ENCODE peak calls at places on chromosomes 4 and X, in six cellular contexts. A, Q, R, E, S and N are unnamed samples.

GRCh38 chr4:114282937-114283336 is 303.5 kb upstream of the ARSJ start:
- DNase-seq in A (no peak), Q (no peak), R (no peak), E (no peak), S (no peak), N (no peak)

GRCh38 chr4:152398060-152398459 is 137.8 kb downstream of the FBXW7 start:
- DNase-seq in A (no peak), Q (no peak), R (no peak), E (no peak), S (no peak), N (no peak)

GRCh38 chr4:140059159-140059558 is 94.8 kb downstream of the MAML3 start:
- DNase-seq in A (no peak), Q (no peak), R (no peak), E (no peak), S (no peak), N (no peak)

GRCh38 chr4:158962396-158962795 is 140.5 kb upstream of the RAPGEF2 start:
- DNase-seq in A (no peak), Q (no peak), R (no peak), E (no peak), S (no peak), N (no peak)

GRCh38 chrX:12330841-12331240 is 192.6 kb downstream of the FRMPD4 start:
- DNase-seq in A (no peak), Q (no peak), R (no peak), E (no peak), S (no peak), N (no peak)

GRCh38 chrX:19904778-19905367 is 17.5 kb upstream of the SH3KBP1 start:
- DNase-seq in A (no peak), Q (no peak), R (peak), E (no peak), S (no peak), N (no peak)

GRCh38 chr4:139890810-139891209 is 225.2 kb downstream of the MGST2 start:
- DNase-seq in A (no peak), Q (no peak), R (no peak), E (no peak), S (no peak), N (no peak)

GRCh38 chrX:36436286-36436860 is 516.8 kb downstream of the CFAP47 start:
- DNase-seq in A (no peak), Q (no peak), R (no peak), E (no peak), S (no peak), N (no peak)

GRCh38 chrX:97968376-97969104 is 1084.8 kb downstream of the RPA4 start:
- DNase-seq in A (no peak), Q (no peak), R (no peak), E (no peak), S (no peak), N (no peak)

GRCh38 chrX:74325130-74326059 is 21.4 kb downstream of the ZCCHC13 start:
- DNase-seq in A (no peak), Q (no peak), R (no peak), E (no peak), S (no peak), N (no peak)

GRCh38 chr4:163681208-163681821 is 186.8 kb downstream of the TMA16 start:
- DNase-seq in A (peak), Q (peak), R (peak), E (no peak), S (no peak), N (no peak)
- TF ChIP-seq CTCF in A (peak), Q (peak), R (peak), E (peak), S (no peak), N (peak)

GRCh38 chr4:177107288-177107901 is 202.3 kb upstream of the NEIL3 start:
- DNase-seq in A (no peak), Q (no peak), R (no peak), E (peak), S (no peak), N (no peak)

GRCh38 chr4:177109769-177110168 is 199.9 kb upstream of the NEIL3 start:
- DNase-seq in A (no peak), Q (no peak), R (peak), E (no peak), S (no peak), N (no peak)

GRCh38 chr4:177105526-177105925 is 204.1 kb upstream of the NEIL3 start:
- DNase-seq in A (no peak), Q (no peak), R (no peak), E (no peak), S (no peak), N (no peak)

DNA sequence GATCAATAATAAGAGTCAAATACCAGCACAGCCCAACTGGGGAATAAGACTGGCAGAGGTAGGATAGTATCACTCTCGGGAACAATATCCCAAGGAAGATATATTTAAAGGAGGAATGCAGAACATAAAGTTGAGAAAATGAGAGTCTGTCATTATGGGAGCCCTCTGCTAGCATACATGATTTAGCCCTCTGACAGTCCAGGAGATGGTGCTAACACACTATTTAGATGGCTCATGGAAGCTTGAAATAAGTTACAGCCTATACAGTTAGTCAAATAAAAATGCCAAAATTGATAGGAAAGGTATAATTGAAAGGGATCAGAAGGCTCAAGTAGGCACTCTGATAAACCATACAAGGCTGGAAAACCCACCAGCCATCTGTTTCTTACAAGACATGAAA is 201.0 kb upstream of the NEIL3 start:
- DNase-seq in A (no peak), Q (no peak), R (peak), E (peak), S (no peak), N (no peak)
- TF ChIP-seq CTCF in A (no peak), Q (no peak), R (peak), E (peak), S (no peak), N (no peak)

GRCh38 chr4:42655921-42656735 is 777 bp downstream of the ATP8A1 start:
- DNase-seq in A (peak), Q (peak), R (peak), E (no peak), S (peak), N (peak)
- TF ChIP-seq CTCF in A (no peak), Q (no peak), R (no peak), E (no peak), S (no peak), N (no peak)

DNA sequence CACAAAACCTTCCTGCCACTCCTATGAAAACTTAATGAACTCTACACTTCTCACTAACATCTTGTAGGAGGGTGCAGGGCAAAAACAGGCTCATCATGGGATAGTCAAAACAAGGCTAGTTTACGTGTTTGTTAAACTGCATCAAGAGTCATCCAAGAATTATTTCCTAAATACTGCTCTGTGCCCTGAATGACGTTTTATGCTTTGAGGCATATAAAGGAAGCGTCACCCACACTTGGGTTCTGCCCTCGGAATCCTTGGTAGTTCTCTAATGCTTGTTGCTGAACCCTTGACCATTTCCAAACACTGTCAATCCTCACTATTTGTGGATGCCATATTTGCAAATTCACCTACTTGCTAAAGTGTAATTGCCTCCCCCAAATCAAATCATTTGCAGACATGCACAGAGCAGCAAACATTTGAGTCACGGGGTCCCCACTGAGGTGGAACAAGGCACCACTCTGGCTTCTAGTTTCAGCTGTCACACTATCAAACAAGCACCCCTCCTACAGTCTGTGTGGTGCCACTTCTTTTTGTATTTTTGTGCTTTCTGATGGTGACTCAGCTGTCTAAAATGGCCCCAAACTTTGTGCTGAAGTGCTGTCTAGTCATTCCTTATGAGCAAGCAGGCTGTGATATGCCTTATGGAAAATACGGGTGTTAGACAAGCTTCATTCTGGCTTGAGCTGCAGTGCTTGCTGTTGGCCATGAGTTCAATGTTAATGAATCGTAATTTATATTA is 15.5 kb downstream of the IGFBP7 start:
- DNase-seq in A (no peak), Q (no peak), R (no peak), E (no peak), S (no peak), N (no peak)
- TF ChIP-seq CTCF in A (no peak), Q (no peak), R (no peak), E (peak), S (no peak), N (no peak)

DNA sequence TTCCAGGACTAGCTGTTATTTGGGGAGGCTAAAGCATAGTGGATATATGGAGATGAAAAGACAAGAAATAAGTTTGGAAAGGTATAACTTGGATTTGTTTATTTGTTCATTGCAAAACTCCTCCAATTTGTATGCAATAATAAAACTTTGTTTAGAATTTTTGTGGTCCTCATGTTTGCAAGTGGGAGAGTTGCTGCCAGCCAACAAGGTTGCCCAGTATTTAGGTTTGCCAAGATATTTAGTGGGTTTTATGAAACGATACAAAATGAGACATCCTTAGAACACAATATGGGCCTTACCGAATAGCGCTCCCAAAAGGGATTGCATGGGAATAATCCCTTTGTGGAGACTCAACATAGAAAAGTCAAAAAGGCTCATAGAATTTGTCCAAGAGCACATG is 162.1 kb downstream of the INPP4B start:
- DNase-seq in A (no peak), Q (no peak), R (no peak), E (no peak), S (no peak), N (no peak)
- TF ChIP-seq CTCF in A (no peak), Q (no peak), R (no peak), E (no peak), S (no peak), N (no peak)

DNA sequence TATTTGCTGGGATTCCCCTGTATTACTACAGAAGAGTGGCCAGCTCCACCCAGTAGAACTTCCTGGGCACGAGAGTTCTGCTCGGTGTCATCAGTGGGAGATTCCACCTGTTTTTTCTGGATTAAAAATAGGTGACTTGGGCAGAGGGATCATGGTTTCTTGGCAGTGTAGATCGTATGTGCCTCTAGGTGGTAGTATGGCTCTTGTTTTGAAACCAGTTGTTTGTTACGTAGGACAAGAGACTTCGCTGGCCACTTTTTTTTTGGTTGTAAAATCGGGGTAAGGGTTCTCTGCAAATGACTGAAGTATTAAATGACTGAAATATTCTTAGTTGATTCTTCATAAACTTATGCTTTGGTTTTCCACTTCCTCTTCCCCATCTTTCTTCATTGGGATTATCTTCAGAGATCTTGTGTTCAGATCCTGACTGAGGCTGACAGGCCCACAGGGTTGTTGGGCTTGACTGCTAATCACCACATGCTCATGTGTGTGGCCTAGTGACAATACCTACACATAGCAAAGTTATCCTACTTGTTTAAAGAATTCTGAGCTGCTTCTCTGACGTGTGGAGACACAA is 43.8 kb upstream of the WDR1 start:
- DNase-seq in A (no peak), Q (no peak), R (no peak), E (no peak), S (no peak), N (no peak)
- TF ChIP-seq CTCF in A (no peak), Q (peak), R (no peak), E (peak), S (no peak), N (peak)